ENCODE peak calls at places on chromosomes 1 and 21, in eight cellular contexts. One of them, this sample, is unnamed.

GRCh38 chr1:238488406-238488805 is 597.7 kb upstream of the ZP4 start:
- DNase-seq in mucosa of gallbladder: no peak
- DNase-seq in 8988T: no peak
- DNase-seq in pancreas: no peak
- DNase-seq in smooth muscle cell of the brain vasculature: no peak
- DNase-seq in NCI-H226: no peak
- DNase-seq in T follicular helper cell: no peak
- DNase-seq in GM12891: no peak
- DNase-seq in this sample: no peak

GRCh38 chr1:235465066-235465465 is 39.2 kb downstream of the B3GALNT2 start:
- DNase-seq in NCI-H226: no peak
- DNase-seq in T follicular helper cell: no peak
- DNase-seq in pancreas: no peak
- DNase-seq in GM12891: no peak
- DNase-seq in 8988T: no peak
- DNase-seq in smooth muscle cell of the brain vasculature: no peak
- DNase-seq in mucosa of gallbladder: no peak
- DNase-seq in this sample: no peak

GRCh38 chr1:232988572-232989040 is 38.2 kb downstream of the NTPCR start:
- DNase-seq in mucosa of gallbladder: no peak
- DNase-seq in GM12891: no peak
- DNase-seq in 8988T: no peak
- DNase-seq in pancreas: no peak
- DNase-seq in NCI-H226: peak
- DNase-seq in T follicular helper cell: no peak
- DNase-seq in smooth muscle cell of the brain vasculature: no peak
- DNase-seq in this sample: no peak

GRCh38 chr1:150763631-150764223 is 1.9 kb downstream of the CTSS start:
- DNase-seq in smooth muscle cell of the brain vasculature: no peak
- DNase-seq in GM12891: no peak
- DNase-seq in NCI-H226: no peak
- DNase-seq in pancreas: no peak
- DNase-seq in T follicular helper cell: no peak
- DNase-seq in 8988T: no peak
- DNase-seq in mucosa of gallbladder: no peak
- DNase-seq in this sample: no peak

GRCh38 chr21:43701936-43702784 is 16.8 kb upstream of the PDXK start:
- DNase-seq in T follicular helper cell: no peak
- DNase-seq in smooth muscle cell of the brain vasculature: no peak
- DNase-seq in GM12891: no peak
- DNase-seq in pancreas: no peak
- DNase-seq in 8988T: no peak
- DNase-seq in mucosa of gallbladder: no peak
- DNase-seq in NCI-H226: no peak
- DNase-seq in this sample: no peak

GRCh38 chr1:244447552-244447951 is 4.2 kb downstream of the ADSS2 start:
- DNase-seq in GM12891: no peak
- DNase-seq in T follicular helper cell: no peak
- DNase-seq in 8988T: no peak
- DNase-seq in mucosa of gallbladder: no peak
- DNase-seq in pancreas: no peak
- DNase-seq in smooth muscle cell of the brain vasculature: no peak
- DNase-seq in NCI-H226: no peak
- DNase-seq in this sample: no peak

GRCh38 chr21:31922881-31923280 is 50.1 kb downstream of the HUNK start:
- DNase-seq in 8988T: no peak
- DNase-seq in GM12891: no peak
- DNase-seq in smooth muscle cell of the brain vasculature: no peak
- DNase-seq in pancreas: no peak
- DNase-seq in mucosa of gallbladder: no peak
- DNase-seq in NCI-H226: no peak
- DNase-seq in T follicular helper cell: no peak
- DNase-seq in this sample: no peak

GRCh38 chr1:162141273-162142023 is 72.0 kb downstream of the NOS1AP start:
- DNase-seq in NCI-H226: peak
- DNase-seq in 8988T: no peak
- DNase-seq in smooth muscle cell of the brain vasculature: no peak
- DNase-seq in GM12891: no peak
- DNase-seq in mucosa of gallbladder: no peak
- DNase-seq in T follicular helper cell: no peak
- DNase-seq in pancreas: no peak
- DNase-seq in this sample: no peak

GRCh38 chr1:216807696-216808095 is 84.5 kb upstream of the ESRRG start:
- DNase-seq in NCI-H226: no peak
- DNase-seq in 8988T: no peak
- DNase-seq in mucosa of gallbladder: no peak
- DNase-seq in pancreas: no peak
- DNase-seq in T follicular helper cell: no peak
- DNase-seq in GM12891: no peak
- DNase-seq in smooth muscle cell of the brain vasculature: no peak
- DNase-seq in this sample: no peak

GRCh38 chr1:191993549-191993948 is 164.7 kb upstream of the RGS18 start:
- DNase-seq in NCI-H226: peak
- DNase-seq in 8988T: no peak
- DNase-seq in GM12891: no peak
- DNase-seq in T follicular helper cell: no peak
- DNase-seq in pancreas: no peak
- DNase-seq in mucosa of gallbladder: no peak
- DNase-seq in smooth muscle cell of the brain vasculature: no peak
- DNase-seq in this sample: no peak

GRCh38 chr1:228241259-228241658 is 33.4 kb downstream of the OBSCN start:
- DNase-seq in smooth muscle cell of the brain vasculature: no peak
- DNase-seq in pancreas: no peak
- DNase-seq in T follicular helper cell: no peak
- DNase-seq in NCI-H226: no peak
- DNase-seq in 8988T: no peak
- DNase-seq in GM12891: no peak
- DNase-seq in mucosa of gallbladder: no peak
- DNase-seq in this sample: no peak

GRCh38 chr1:49527606-49528305 is 496.0 kb downstream of the AGBL4 start:
- DNase-seq in NCI-H226: no peak
- DNase-seq in smooth muscle cell of the brain vasculature: no peak
- DNase-seq in mucosa of gallbladder: no peak
- DNase-seq in GM12891: no peak
- DNase-seq in pancreas: no peak
- DNase-seq in T follicular helper cell: no peak
- DNase-seq in 8988T: no peak
- DNase-seq in this sample: no peak

GRCh38 chr1:12129624-12130023 is 37.2 kb upstream of the TNFRSF1B start:
- DNase-seq in mucosa of gallbladder: peak
- DNase-seq in smooth muscle cell of the brain vasculature: no peak
- DNase-seq in 8988T: no peak
- DNase-seq in GM12891: no peak
- DNase-seq in pancreas: no peak
- DNase-seq in T follicular helper cell: no peak
- DNase-seq in NCI-H226: no peak
- DNase-seq in this sample: no peak

GRCh38 chr1:235917267-235917811 is 50.6 kb upstream of the LYST start:
- DNase-seq in NCI-H226: peak
- DNase-seq in T follicular helper cell: peak
- DNase-seq in GM12891: peak
- DNase-seq in pancreas: no peak
- DNase-seq in 8988T: peak
- DNase-seq in mucosa of gallbladder: peak
- DNase-seq in smooth muscle cell of the brain vasculature: peak
- DNase-seq in this sample: peak

GRCh38 chr1:38246955-38247952 is 200.7 kb upstream of the POU3F1 start:
- DNase-seq in pancreas: no peak
- DNase-seq in GM12891: no peak
- DNase-seq in mucosa of gallbladder: peak
- DNase-seq in T follicular helper cell: no peak
- DNase-seq in smooth muscle cell of the brain vasculature: no peak
- DNase-seq in 8988T: no peak
- DNase-seq in NCI-H226: no peak
- DNase-seq in this sample: no peak

GRCh38 chr1:199046618-199047017 is 407.8 kb downstream of the PTPRC start:
- DNase-seq in T follicular helper cell: no peak
- DNase-seq in NCI-H226: no peak
- DNase-seq in mucosa of gallbladder: no peak
- DNase-seq in GM12891: no peak
- DNase-seq in 8988T: no peak
- DNase-seq in pancreas: no peak
- DNase-seq in smooth muscle cell of the brain vasculature: no peak
- DNase-seq in this sample: no peak

GRCh38 chr1:201800246-201800645 is 28.7 kb upstream of the IPO9 start:
- DNase-seq in smooth muscle cell of the brain vasculature: no peak
- DNase-seq in pancreas: no peak
- DNase-seq in NCI-H226: no peak
- DNase-seq in T follicular helper cell: no peak
- DNase-seq in GM12891: no peak
- DNase-seq in mucosa of gallbladder: no peak
- DNase-seq in 8988T: no peak
- DNase-seq in this sample: no peak

GRCh38 chr1:119633575-119634325 is 14.3 kb downstream of the ZNF697 start:
- DNase-seq in smooth muscle cell of the brain vasculature: no peak
- DNase-seq in pancreas: no peak
- DNase-seq in mucosa of gallbladder: no peak
- DNase-seq in 8988T: no peak
- DNase-seq in GM12891: no peak
- DNase-seq in T follicular helper cell: no peak
- DNase-seq in NCI-H226: no peak
- DNase-seq in this sample: no peak

GRCh38 chr1:154616659-154617345 is 8.8 kb upstream of the ADAR start:
- DNase-seq in mucosa of gallbladder: no peak
- DNase-seq in smooth muscle cell of the brain vasculature: no peak
- DNase-seq in 8988T: no peak
- DNase-seq in pancreas: no peak
- DNase-seq in T follicular helper cell: no peak
- DNase-seq in GM12891: no peak
- DNase-seq in NCI-H226: peak
- DNase-seq in this sample: no peak

GRCh38 chr21:19609611-19610010 is 1206.0 kb upstream of the TMPRSS15 start:
- DNase-seq in mucosa of gallbladder: no peak
- DNase-seq in 8988T: no peak
- DNase-seq in smooth muscle cell of the brain vasculature: no peak
- DNase-seq in GM12891: no peak
- DNase-seq in NCI-H226: no peak
- DNase-seq in T follicular helper cell: no peak
- DNase-seq in pancreas: no peak
- DNase-seq in this sample: no peak

GRCh38 chr1:1440941-1441888 is 5.7 kb downstream of the VWA1 start:
- DNase-seq in 8988T: peak
- DNase-seq in mucosa of gallbladder: no peak
- DNase-seq in T follicular helper cell: peak
- DNase-seq in GM12891: peak
- DNase-seq in pancreas: peak
- DNase-seq in NCI-H226: no peak
- DNase-seq in smooth muscle cell of the brain vasculature: no peak
- DNase-seq in this sample: peak

GRCh38 chr1:84698151-84698651 is 7.9 kb upstream of the SSX2IP start:
- DNase-seq in mucosa of gallbladder: no peak
- DNase-seq in smooth muscle cell of the brain vasculature: no peak
- DNase-seq in NCI-H226: peak
- DNase-seq in GM12891: no peak
- DNase-seq in pancreas: no peak
- DNase-seq in T follicular helper cell: no peak
- DNase-seq in 8988T: no peak
- DNase-seq in this sample: no peak

GRCh38 chr1:43935711-43936427 is 2.3 kb downstream of the ARTN start:
- DNase-seq in mucosa of gallbladder: peak
- DNase-seq in T follicular helper cell: no peak
- DNase-seq in smooth muscle cell of the brain vasculature: no peak
- DNase-seq in 8988T: no peak
- DNase-seq in GM12891: no peak
- DNase-seq in pancreas: peak
- DNase-seq in NCI-H226: no peak
- DNase-seq in this sample: no peak

GRCh38 chr1:116751626-116752025 is 2.6 kb upstream of the CD2 start:
- DNase-seq in smooth muscle cell of the brain vasculature: no peak
- DNase-seq in 8988T: no peak
- DNase-seq in GM12891: no peak
- DNase-seq in T follicular helper cell: no peak
- DNase-seq in NCI-H226: no peak
- DNase-seq in pancreas: no peak
- DNase-seq in mucosa of gallbladder: no peak
- DNase-seq in this sample: no peak

GRCh38 chr1:79005945-79006344 is 585 bp downstream of the ADGRL4 start:
- DNase-seq in T follicular helper cell: no peak
- DNase-seq in pancreas: no peak
- DNase-seq in mucosa of gallbladder: no peak
- DNase-seq in NCI-H226: no peak
- DNase-seq in 8988T: no peak
- DNase-seq in smooth muscle cell of the brain vasculature: no peak
- DNase-seq in GM12891: no peak
- DNase-seq in this sample: no peak

GRCh38 chr1:108865316-108865910 is 8.5 kb upstream of the AKNAD1 start:
- DNase-seq in 8988T: no peak
- DNase-seq in GM12891: no peak
- DNase-seq in NCI-H226: no peak
- DNase-seq in T follicular helper cell: no peak
- DNase-seq in mucosa of gallbladder: no peak
- DNase-seq in smooth muscle cell of the brain vasculature: no peak
- DNase-seq in pancreas: no peak
- DNase-seq in this sample: no peak

GRCh38 chr1:19485362-19486187 is at the start of gene CAPZB:
- DNase-seq in pancreas: peak
- DNase-seq in 8988T: peak
- DNase-seq in T follicular helper cell: peak
- DNase-seq in GM12891: peak
- DNase-seq in NCI-H226: peak
- DNase-seq in mucosa of gallbladder: peak
- DNase-seq in smooth muscle cell of the brain vasculature: peak
- DNase-seq in this sample: peak

GRCh38 chr1:208997726-208998312 is 585.7 kb upstream of the CAMK1G start:
- DNase-seq in T follicular helper cell: no peak
- DNase-seq in mucosa of gallbladder: no peak
- DNase-seq in 8988T: no peak
- DNase-seq in NCI-H226: no peak
- DNase-seq in pancreas: no peak
- DNase-seq in smooth muscle cell of the brain vasculature: no peak
- DNase-seq in GM12891: no peak
- DNase-seq in this sample: no peak

GRCh38 chr1:2324553-2325366 is 66.6 kb downstream of the MORN1 start:
- DNase-seq in smooth muscle cell of the brain vasculature: no peak
- DNase-seq in NCI-H226: no peak
- DNase-seq in T follicular helper cell: no peak
- DNase-seq in mucosa of gallbladder: no peak
- DNase-seq in pancreas: no peak
- DNase-seq in 8988T: no peak
- DNase-seq in GM12891: no peak
- DNase-seq in this sample: no peak

GRCh38 chr1:44129616-44130500 is 11.2 kb downstream of the KLF17 start:
- DNase-seq in 8988T: no peak
- DNase-seq in GM12891: no peak
- DNase-seq in pancreas: no peak
- DNase-seq in T follicular helper cell: no peak
- DNase-seq in smooth muscle cell of the brain vasculature: no peak
- DNase-seq in mucosa of gallbladder: no peak
- DNase-seq in NCI-H226: no peak
- DNase-seq in this sample: no peak

GRCh38 chr1:222975472-222976122 is 160.8 kb downstream of the DISP1 start:
- DNase-seq in GM12891: no peak
- DNase-seq in smooth muscle cell of the brain vasculature: no peak
- DNase-seq in T follicular helper cell: no peak
- DNase-seq in 8988T: no peak
- DNase-seq in NCI-H226: peak
- DNase-seq in mucosa of gallbladder: no peak
- DNase-seq in pancreas: no peak
- DNase-seq in this sample: no peak

GRCh38 chr21:34004013-34004938 is 69.1 kb upstream of the MRPS6 start:
- DNase-seq in T follicular helper cell: no peak
- DNase-seq in mucosa of gallbladder: no peak
- DNase-seq in smooth muscle cell of the brain vasculature: no peak
- DNase-seq in NCI-H226: no peak
- DNase-seq in 8988T: no peak
- DNase-seq in GM12891: no peak
- DNase-seq in pancreas: no peak
- DNase-seq in this sample: no peak

GRCh38 chr1:31745071-31745897 is 18.9 kb downstream of the ADGRB2 start:
- DNase-seq in T follicular helper cell: peak
- DNase-seq in smooth muscle cell of the brain vasculature: peak
- DNase-seq in 8988T: peak
- DNase-seq in pancreas: peak
- DNase-seq in mucosa of gallbladder: peak
- DNase-seq in NCI-H226: peak
- DNase-seq in GM12891: peak
- DNase-seq in this sample: peak

This sample was measured in BE2C.